ENCODE peak calls at places on chromosomes 2 and 18, in eight cellular contexts. One of them, this sample, is unnamed.

GRCh38 chr2:222404126-222404891 is 20.0 kb upstream of the SGPP2 start:
- DNase-seq in spleen: no peak
- DNase-seq in naive thymus-derived CD4-positive, alpha-beta T cell: no peak
- DNase-seq in neural progenitor cell: no peak
- DNase-seq in psoas muscle: no peak
- DNase-seq in transverse colon: peak; percentile 10
- DNase-seq in HCT116: no peak
- DNase-seq in dorsolateral prefrontal cortex: no peak
- DNase-seq in this sample: no peak

GRCh38 chr2:15561574-15562344 is 625 bp upstream of the NBAS start:
- DNase-seq in spleen: no peak
- DNase-seq in naive thymus-derived CD4-positive, alpha-beta T cell: no peak
- DNase-seq in neural progenitor cell: peak; percentile 47
- DNase-seq in psoas muscle: no peak
- DNase-seq in transverse colon: peak; percentile 33
- DNase-seq in HCT116: no peak
- DNase-seq in dorsolateral prefrontal cortex: peak; percentile 21
- DNase-seq in this sample: no peak

GRCh38 chr2:202778217-202778616 is 93.3 kb downstream of the ICA1L start:
- DNase-seq in spleen: no peak
- DNase-seq in naive thymus-derived CD4-positive, alpha-beta T cell: no peak
- DNase-seq in neural progenitor cell: no peak
- DNase-seq in psoas muscle: no peak
- DNase-seq in transverse colon: no peak
- DNase-seq in HCT116: no peak
- DNase-seq in dorsolateral prefrontal cortex: no peak
- DNase-seq in this sample: no peak

GRCh38 chr2:240817496-240818292 is 2.3 kb downstream of the KIF1A start:
- DNase-seq in spleen: peak; percentile 62
- DNase-seq in naive thymus-derived CD4-positive, alpha-beta T cell: no peak
- DNase-seq in neural progenitor cell: no peak
- DNase-seq in psoas muscle: peak; percentile 48
- DNase-seq in transverse colon: no peak
- DNase-seq in HCT116: no peak
- DNase-seq in dorsolateral prefrontal cortex: no peak
- DNase-seq in this sample: no peak

GRCh38 chr2:147331790-147332419 is 512.9 kb upstream of the ACVR2A start:
- DNase-seq in spleen: no peak
- DNase-seq in naive thymus-derived CD4-positive, alpha-beta T cell: peak; percentile 29
- DNase-seq in neural progenitor cell: peak; percentile 73
- DNase-seq in psoas muscle: no peak
- DNase-seq in transverse colon: peak; percentile 38
- DNase-seq in HCT116: peak; percentile 38
- DNase-seq in dorsolateral prefrontal cortex: no peak
- DNase-seq in this sample: no peak

GRCh38 chr2:177556134-177556533 is 163.6 kb downstream of the AGPS start:
- DNase-seq in spleen: no peak
- DNase-seq in naive thymus-derived CD4-positive, alpha-beta T cell: no peak
- DNase-seq in neural progenitor cell: no peak
- DNase-seq in psoas muscle: no peak
- DNase-seq in transverse colon: no peak
- DNase-seq in HCT116: no peak
- DNase-seq in dorsolateral prefrontal cortex: no peak
- DNase-seq in this sample: no peak

GRCh38 chr18:26133652-26134051 is at the start of gene PSMA8:
- DNase-seq in spleen: peak; percentile 86
- DNase-seq in naive thymus-derived CD4-positive, alpha-beta T cell: peak; percentile 44
- DNase-seq in neural progenitor cell: peak; percentile 17
- DNase-seq in psoas muscle: no peak
- DNase-seq in transverse colon: peak; percentile 17
- DNase-seq in HCT116: no peak
- DNase-seq in dorsolateral prefrontal cortex: no peak
- DNase-seq in this sample: peak; percentile 64

GRCh38 chr2:28649481-28650260 is 102.0 kb upstream of the PPP1CB start:
- DNase-seq in spleen: no peak
- DNase-seq in naive thymus-derived CD4-positive, alpha-beta T cell: no peak
- DNase-seq in neural progenitor cell: no peak
- DNase-seq in psoas muscle: no peak
- DNase-seq in transverse colon: no peak
- DNase-seq in HCT116: peak; percentile 60
- DNase-seq in dorsolateral prefrontal cortex: no peak
- DNase-seq in this sample: no peak

GRCh38 chr2:171487803-171488259 is 34.4 kb upstream of the CYBRD1 start:
- DNase-seq in spleen: no peak
- DNase-seq in naive thymus-derived CD4-positive, alpha-beta T cell: no peak
- DNase-seq in neural progenitor cell: no peak
- DNase-seq in psoas muscle: no peak
- DNase-seq in transverse colon: peak; percentile 89
- DNase-seq in HCT116: no peak
- DNase-seq in dorsolateral prefrontal cortex: no peak
- DNase-seq in this sample: no peak

GRCh38 chr2:237432484-237433092 is 18.6 kb upstream of the COL6A3 start:
- DNase-seq in spleen: peak; percentile 86
- DNase-seq in naive thymus-derived CD4-positive, alpha-beta T cell: peak; percentile 57
- DNase-seq in neural progenitor cell: no peak
- DNase-seq in psoas muscle: no peak
- DNase-seq in transverse colon: no peak
- DNase-seq in HCT116: peak; percentile 15
- DNase-seq in dorsolateral prefrontal cortex: no peak
- DNase-seq in this sample: peak; percentile 74

GRCh38 chr2:161999331-161999730 is 74.7 kb downstream of the DPP4 start:
- DNase-seq in spleen: no peak
- DNase-seq in naive thymus-derived CD4-positive, alpha-beta T cell: no peak
- DNase-seq in neural progenitor cell: no peak
- DNase-seq in psoas muscle: no peak
- DNase-seq in transverse colon: no peak
- DNase-seq in HCT116: no peak
- DNase-seq in dorsolateral prefrontal cortex: no peak
- DNase-seq in this sample: no peak

GRCh38 chr2:11168488-11168887 is 13.2 kb downstream of the SLC66A3 start:
- DNase-seq in spleen: peak; percentile 69
- DNase-seq in naive thymus-derived CD4-positive, alpha-beta T cell: no peak
- DNase-seq in neural progenitor cell: peak; percentile 50
- DNase-seq in psoas muscle: no peak
- DNase-seq in transverse colon: no peak
- DNase-seq in HCT116: no peak
- DNase-seq in dorsolateral prefrontal cortex: no peak
- DNase-seq in this sample: no peak

GRCh38 chr2:213242653-213243052 is 41.6 kb upstream of the SPAG16 start:
- DNase-seq in spleen: no peak
- DNase-seq in naive thymus-derived CD4-positive, alpha-beta T cell: no peak
- DNase-seq in neural progenitor cell: no peak
- DNase-seq in psoas muscle: no peak
- DNase-seq in transverse colon: no peak
- DNase-seq in HCT116: no peak
- DNase-seq in dorsolateral prefrontal cortex: no peak
- DNase-seq in this sample: no peak

GRCh38 chr2:23934296-23934695 is 6.0 kb upstream of the UBXN2A start:
- DNase-seq in spleen: no peak
- DNase-seq in naive thymus-derived CD4-positive, alpha-beta T cell: no peak
- DNase-seq in neural progenitor cell: no peak
- DNase-seq in psoas muscle: no peak
- DNase-seq in transverse colon: no peak
- DNase-seq in HCT116: no peak
- DNase-seq in dorsolateral prefrontal cortex: no peak
- DNase-seq in this sample: no peak

GRCh38 chr2:181466661-181467576 is 9.7 kb downstream of the ITGA4 start:
- DNase-seq in spleen: peak; percentile 91
- DNase-seq in naive thymus-derived CD4-positive, alpha-beta T cell: peak; percentile 61
- DNase-seq in neural progenitor cell: peak; percentile 77
- DNase-seq in psoas muscle: peak; percentile 66
- DNase-seq in transverse colon: peak; percentile 80
- DNase-seq in HCT116: peak; percentile 57
- DNase-seq in dorsolateral prefrontal cortex: peak; percentile 53
- DNase-seq in this sample: peak; percentile 71

GRCh38 chr18:23778828-23779227 is 89.6 kb downstream of the LAMA3 start:
- DNase-seq in spleen: no peak
- DNase-seq in naive thymus-derived CD4-positive, alpha-beta T cell: no peak
- DNase-seq in neural progenitor cell: no peak
- DNase-seq in psoas muscle: no peak
- DNase-seq in transverse colon: no peak
- DNase-seq in HCT116: no peak
- DNase-seq in dorsolateral prefrontal cortex: no peak
- DNase-seq in this sample: no peak

GRCh38 chr18:73954267-73954666 is 193.4 kb downstream of the FBXO15 start:
- DNase-seq in spleen: no peak
- DNase-seq in naive thymus-derived CD4-positive, alpha-beta T cell: no peak
- DNase-seq in neural progenitor cell: no peak
- DNase-seq in psoas muscle: no peak
- DNase-seq in transverse colon: no peak
- DNase-seq in HCT116: no peak
- DNase-seq in dorsolateral prefrontal cortex: no peak
- DNase-seq in this sample: no peak

DNA sequence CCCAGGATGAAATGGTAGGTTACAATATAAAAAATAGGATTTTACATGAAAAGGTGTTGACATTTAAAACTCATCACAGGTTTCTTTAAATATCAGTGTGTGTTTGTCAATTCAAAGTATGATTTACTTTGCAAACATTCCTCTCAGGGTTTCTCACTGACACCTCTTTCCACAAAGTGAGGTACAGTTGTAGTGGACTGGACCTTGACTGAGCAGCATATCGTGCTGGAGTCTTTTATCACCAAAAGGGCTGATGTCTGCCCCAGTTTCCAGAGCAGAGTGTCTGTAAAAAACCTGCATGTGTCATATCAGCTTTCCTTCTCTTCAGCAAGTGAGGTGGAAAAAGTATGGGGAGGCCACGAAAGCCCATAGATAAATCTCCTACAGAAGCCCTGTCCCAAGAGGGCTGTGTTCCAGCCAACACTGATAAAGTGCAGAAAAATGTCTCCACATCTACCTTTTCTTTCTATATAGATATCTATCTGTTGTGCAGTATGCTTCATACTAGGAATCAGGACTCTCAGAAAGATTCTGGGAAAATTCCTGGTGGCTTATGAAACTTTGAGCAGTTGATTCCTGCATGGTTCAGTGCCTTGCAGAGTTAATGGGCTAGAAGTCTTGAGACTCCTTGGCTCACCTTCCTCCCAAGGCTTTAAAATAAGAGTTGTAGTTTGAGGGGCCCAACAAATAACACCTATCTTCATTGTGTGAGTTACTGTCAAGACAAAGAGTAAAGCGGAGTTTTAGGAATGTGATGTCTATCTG is 6.9 kb downstream of the ACYP2 start:
- DNase-seq in spleen: no peak
- DNase-seq in naive thymus-derived CD4-positive, alpha-beta T cell: no peak
- DNase-seq in neural progenitor cell: no peak
- DNase-seq in psoas muscle: no peak
- DNase-seq in transverse colon: no peak
- DNase-seq in HCT116: no peak
- DNase-seq in dorsolateral prefrontal cortex: no peak
- DNase-seq in this sample: no peak
- H3K27ac ChIP-seq in spleen: no peak overlapping the region
- H3K27ac ChIP-seq in naive thymus-derived CD4-positive, alpha-beta T cell: no peak overlapping the region
- H3K27ac ChIP-seq in neural progenitor cell: no peak overlapping the region
- H3K27ac ChIP-seq in psoas muscle: peak overlapping the region; percentile 86
- H3K27ac ChIP-seq in transverse colon: no peak overlapping the region
- H3K27ac ChIP-seq in HCT116: peak overlapping the region; percentile 58
- H3K27ac ChIP-seq in dorsolateral prefrontal cortex: no peak overlapping the region
- H3K27ac ChIP-seq in this sample: no peak overlapping the region

DNA sequence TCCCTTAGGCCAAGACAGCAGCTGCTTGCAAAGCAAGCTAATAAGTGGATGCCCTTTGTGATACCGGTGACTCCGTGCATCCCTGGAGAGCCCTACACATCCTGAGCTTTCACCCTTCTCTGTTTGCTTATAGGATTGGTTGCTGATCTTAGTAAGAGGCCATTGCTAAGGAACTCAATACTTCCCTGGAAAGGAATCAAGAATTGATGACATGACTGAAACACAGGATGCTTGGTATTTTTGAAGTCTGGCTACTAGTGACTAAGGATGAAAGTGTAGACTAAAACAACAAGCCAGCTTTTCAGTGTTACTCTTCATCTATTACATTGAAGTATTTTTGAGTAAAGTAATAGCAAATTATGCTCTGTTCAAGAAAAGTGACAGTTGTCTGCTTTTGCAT is 123.0 kb upstream of the SERPINE2 start:
- DNase-seq in spleen: no peak
- DNase-seq in naive thymus-derived CD4-positive, alpha-beta T cell: no peak
- DNase-seq in neural progenitor cell: no peak
- DNase-seq in psoas muscle: no peak
- DNase-seq in transverse colon: no peak
- DNase-seq in HCT116: no peak
- DNase-seq in dorsolateral prefrontal cortex: no peak
- DNase-seq in this sample: no peak
- H3K4me3 ChIP-seq in spleen: no peak overlapping the region
- H3K4me3 ChIP-seq in naive thymus-derived CD4-positive, alpha-beta T cell: no peak overlapping the region
- H3K4me3 ChIP-seq in neural progenitor cell: no peak overlapping the region
- H3K4me3 ChIP-seq in psoas muscle: no peak overlapping the region
- H3K4me3 ChIP-seq in transverse colon: no peak overlapping the region
- H3K4me3 ChIP-seq in HCT116: no peak overlapping the region
- H3K4me3 ChIP-seq in dorsolateral prefrontal cortex: no peak overlapping the region
- H3K4me3 ChIP-seq in this sample: no peak overlapping the region

GRCh38 chr2:95041060-95041823 is 15.7 kb downstream of the MAL start:
- DNase-seq in spleen: no peak
- DNase-seq in naive thymus-derived CD4-positive, alpha-beta T cell: no peak
- DNase-seq in neural progenitor cell: no peak
- DNase-seq in psoas muscle: no peak
- DNase-seq in transverse colon: no peak
- DNase-seq in HCT116: no peak
- DNase-seq in dorsolateral prefrontal cortex: no peak
- DNase-seq in this sample: no peak

GRCh38 chr2:95044598-95044997 is 19.1 kb downstream of the MAL start:
- DNase-seq in spleen: peak; percentile 41
- DNase-seq in naive thymus-derived CD4-positive, alpha-beta T cell: no peak
- DNase-seq in neural progenitor cell: no peak
- DNase-seq in psoas muscle: peak; percentile 13
- DNase-seq in transverse colon: no peak
- DNase-seq in HCT116: no peak
- DNase-seq in dorsolateral prefrontal cortex: no peak
- DNase-seq in this sample: no peak

GRCh38 chr2:95043300-95043786 is 17.8 kb downstream of the MAL start:
- DNase-seq in spleen: no peak
- DNase-seq in naive thymus-derived CD4-positive, alpha-beta T cell: no peak
- DNase-seq in neural progenitor cell: no peak
- DNase-seq in psoas muscle: peak; percentile 92
- DNase-seq in transverse colon: peak; percentile 53
- DNase-seq in HCT116: no peak
- DNase-seq in dorsolateral prefrontal cortex: peak; percentile 88
- DNase-seq in this sample: no peak

GRCh38 chr2:95041824-95042442 is 16.4 kb downstream of the MAL start:
- DNase-seq in spleen: no peak
- DNase-seq in naive thymus-derived CD4-positive, alpha-beta T cell: no peak
- DNase-seq in neural progenitor cell: no peak
- DNase-seq in psoas muscle: peak; percentile 12
- DNase-seq in transverse colon: no peak
- DNase-seq in HCT116: no peak
- DNase-seq in dorsolateral prefrontal cortex: no peak
- DNase-seq in this sample: no peak

GRCh38 chr2:95042472-95043271 is 17.2 kb downstream of the MAL start:
- DNase-seq in spleen: no peak
- DNase-seq in naive thymus-derived CD4-positive, alpha-beta T cell: no peak
- DNase-seq in neural progenitor cell: no peak
- DNase-seq in psoas muscle: peak; percentile 33
- DNase-seq in transverse colon: no peak
- DNase-seq in HCT116: no peak
- DNase-seq in dorsolateral prefrontal cortex: no peak
- DNase-seq in this sample: no peak
- H3K27ac ChIP-seq in spleen: no peak overlapping the region
- H3K27ac ChIP-seq in naive thymus-derived CD4-positive, alpha-beta T cell: peak overlapping the region; percentile 49
- H3K27ac ChIP-seq in neural progenitor cell: no peak overlapping the region
- H3K27ac ChIP-seq in psoas muscle: no peak overlapping the region
- H3K27ac ChIP-seq in transverse colon: peak overlapping the region; percentile 7
- H3K27ac ChIP-seq in HCT116: no peak overlapping the region
- H3K27ac ChIP-seq in dorsolateral prefrontal cortex: peak overlapping the region; percentile 87
- H3K27ac ChIP-seq in this sample: no peak overlapping the region

GRCh38 chr2:57936216-57936615 is 110.4 kb upstream of the VRK2 start:
- DNase-seq in spleen: no peak
- DNase-seq in naive thymus-derived CD4-positive, alpha-beta T cell: no peak
- DNase-seq in neural progenitor cell: no peak
- DNase-seq in psoas muscle: no peak
- DNase-seq in transverse colon: no peak
- DNase-seq in HCT116: no peak
- DNase-seq in dorsolateral prefrontal cortex: no peak
- DNase-seq in this sample: no peak
- H3K4me3 ChIP-seq in spleen: no peak overlapping the region
- H3K4me3 ChIP-seq in naive thymus-derived CD4-positive, alpha-beta T cell: no peak overlapping the region
- H3K4me3 ChIP-seq in neural progenitor cell: no peak overlapping the region
- H3K4me3 ChIP-seq in psoas muscle: no peak overlapping the region
- H3K4me3 ChIP-seq in transverse colon: no peak overlapping the region
- H3K4me3 ChIP-seq in HCT116: no peak overlapping the region
- H3K4me3 ChIP-seq in dorsolateral prefrontal cortex: no peak overlapping the region
- H3K4me3 ChIP-seq in this sample: no peak overlapping the region